ENCODE peak calls at places on chromosomes 3 and 15, in nine cellular contexts. B, U, G, J, W, P, I, M and K are unnamed samples.

GRCh38 chr3:99925584-99925983 is 107.9 kb downstream of the CMSS1 start:
- DNase-seq in B (peak), U (peak), G (no peak), J (peak), W (no peak), P (peak), I (no peak), M (peak), K (peak)

GRCh38 chr3:134367869-134368750 is 6.1 kb downstream of the AMOTL2 start:
- DNase-seq in B (no peak), U (no peak), G (no peak), J (no peak), W (no peak), P (no peak), I (no peak), M (no peak), K (no peak)

GRCh38 chr3:40771112-40771511 is 246.4 kb downstream of the ZNF621 start:
- DNase-seq in B (no peak), U (no peak), G (no peak), J (no peak), W (no peak), P (no peak), I (no peak), M (no peak), K (no peak)

GRCh38 chr3:65836047-65836446 is 202.7 kb downstream of the MAGI1 start:
- DNase-seq in B (no peak), U (no peak), G (no peak), J (no peak), W (no peak), P (no peak), I (no peak), M (no peak), K (no peak)

GRCh38 chr3:179046497-179047353 is 24.9 kb downstream of the ZMAT3 start:
- DNase-seq in B (no peak), U (no peak), G (no peak), J (no peak), W (no peak), P (no peak), I (no peak), M (no peak), K (no peak)

GRCh38 chr3:143266936-143267335 is 147.4 kb downstream of the CHST2 start:
- DNase-seq in B (no peak), U (no peak), G (no peak), J (no peak), W (no peak), P (no peak), I (no peak), M (no peak), K (no peak)

GRCh38 chr3:195732951-195733350 is 12.2 kb downstream of the MUC20 start:
- DNase-seq in B (no peak), U (no peak), G (no peak), J (peak), W (no peak), P (no peak), I (no peak), M (no peak), K (no peak)

GRCh38 chr15:81338422-81339007 is 14.6 kb upstream of the STARD5 start:
- DNase-seq in B (no peak), U (peak), G (peak), J (peak), W (no peak), P (peak), I (no peak), M (no peak), K (peak)

GRCh38 chr3:126357299-126358037 is at the start of gene KLF15:
- DNase-seq in B (no peak), U (peak), G (peak), J (peak), W (peak), P (peak), I (peak), M (peak), K (peak)

GRCh38 chr3:186327912-186328487 is 34.0 kb downstream of the DGKG start:
- DNase-seq in B (no peak), U (no peak), G (no peak), J (no peak), W (no peak), P (no peak), I (no peak), M (no peak), K (no peak)

GRCh38 chr3:63968612-63969350 is 54.5 kb downstream of the PSMD6 start:
- DNase-seq in B (no peak), U (no peak), G (no peak), J (no peak), W (no peak), P (no peak), I (no peak), M (no peak), K (no peak)

GRCh38 chr3:128546646-128547045 is 53.6 kb upstream of the GATA2 start:
- DNase-seq in B (no peak), U (no peak), G (peak), J (peak), W (no peak), P (no peak), I (no peak), M (no peak), K (no peak)

GRCh38 chr3:184380627-184381260 is 890 bp downstream of the CHRD start:
- DNase-seq in B (no peak), U (no peak), G (no peak), J (no peak), W (no peak), P (no peak), I (no peak), M (no peak), K (no peak)

GRCh38 chr3:70248856-70249255 is 63.6 kb downstream of the MDFIC2 start:
- DNase-seq in B (no peak), U (no peak), G (no peak), J (no peak), W (no peak), P (no peak), I (no peak), M (no peak), K (no peak)

GRCh38 chr15:52651114-52651513 is 28.1 kb downstream of the ATOSA start:
- DNase-seq in B (no peak), U (no peak), G (no peak), J (no peak), W (no peak), P (no peak), I (no peak), M (no peak), K (no peak)

GRCh38 chr3:114178770-114179368 is at the start of gene DRD3:
- DNase-seq in B (no peak), U (no peak), G (no peak), J (no peak), W (peak), P (peak), I (no peak), M (no peak), K (no peak)

GRCh38 chr3:12357456-12357855 is 68.6 kb downstream of the PPARG start:
- DNase-seq in B (no peak), U (no peak), G (no peak), J (no peak), W (no peak), P (no peak), I (no peak), M (no peak), K (no peak)

GRCh38 chr3:53805463-53806159 is 40.6 kb downstream of the CHDH start:
- DNase-seq in B (no peak), U (no peak), G (no peak), J (no peak), W (no peak), P (no peak), I (no peak), M (no peak), K (no peak)
- H3K27ac ChIP-seq in B (no peak), U (no peak), G (no peak), J (no peak), W (no peak), P (peak), I (peak), M (no peak), K (no peak)

DNA sequence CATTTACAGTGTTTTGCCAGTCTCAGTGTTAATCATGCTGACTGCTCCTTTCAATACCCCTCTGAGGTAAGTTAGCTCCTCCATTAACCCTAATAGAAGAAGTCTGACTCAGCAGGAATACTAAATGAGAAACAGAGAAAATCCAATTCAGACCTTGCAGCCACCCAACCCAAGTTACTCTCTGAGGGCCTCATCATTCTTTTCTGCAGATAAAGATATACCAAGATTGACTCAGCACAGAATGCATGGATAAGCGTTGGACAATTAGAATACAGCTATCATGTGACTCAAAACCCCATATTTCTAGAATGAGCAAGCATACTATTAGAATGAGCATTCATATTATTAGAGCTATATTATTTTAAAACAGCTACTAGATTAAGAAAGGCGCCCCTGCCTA is 389.1 kb upstream of the SGO1 start:
- DNase-seq in B (no peak), U (no peak), G (no peak), J (no peak), W (no peak), P (no peak), I (no peak), M (no peak), K (peak)
- H3K27ac ChIP-seq in B (no peak), U (no peak), G (no peak), J (no peak), W (no peak), P (no peak), I (no peak), M (no peak), K (peak)

GRCh38 chr3:25114532-25114931 is 313.5 kb upstream of the RARB start:
- DNase-seq in B (no peak), U (no peak), G (no peak), J (no peak), W (no peak), P (no peak), I (no peak), M (no peak), K (no peak)

GRCh38 chr3:25113891-25114290 is 314.2 kb upstream of the RARB start:
- DNase-seq in B (no peak), U (no peak), G (no peak), J (no peak), W (no peak), P (no peak), I (no peak), M (no peak), K (no peak)

GRCh38 chr3:25120666-25121065 is 307.4 kb upstream of the RARB start:
- DNase-seq in B (no peak), U (no peak), G (no peak), J (no peak), W (no peak), P (peak), I (no peak), M (no peak), K (no peak)

GRCh38 chr3:25119682-25120081 is 308.4 kb upstream of the RARB start:
- DNase-seq in B (no peak), U (no peak), G (no peak), J (no peak), W (no peak), P (no peak), I (no peak), M (no peak), K (no peak)

GRCh38 chr3:25117005-25117593 is 311.0 kb upstream of the RARB start:
- DNase-seq in B (no peak), U (no peak), G (no peak), J (no peak), W (no peak), P (no peak), I (no peak), M (no peak), K (no peak)
- H3K27ac ChIP-seq in B (no peak), U (no peak), G (no peak), J (no peak), W (no peak), P (no peak), I (no peak), M (no peak), K (no peak)

GRCh38 chr15:85477061-85477460 is 96.7 kb downstream of the AKAP13 start:
- DNase-seq in B (no peak), U (no peak), G (no peak), J (no peak), W (no peak), P (no peak), I (no peak), M (no peak), K (peak)

GRCh38 chr15:85475711-85476110 is 95.3 kb downstream of the AKAP13 start:
- DNase-seq in B (no peak), U (no peak), G (no peak), J (no peak), W (no peak), P (no peak), I (no peak), M (no peak), K (no peak)

GRCh38 chr15:85473455-85473854 is 93.1 kb downstream of the AKAP13 start:
- DNase-seq in B (no peak), U (no peak), G (no peak), J (no peak), W (no peak), P (no peak), I (no peak), M (no peak), K (no peak)

GRCh38 chr15:85474700-85475316 is 94.4 kb downstream of the AKAP13 start:
- DNase-seq in B (no peak), U (no peak), G (no peak), J (no peak), W (no peak), P (no peak), I (no peak), M (no peak), K (no peak)

DNA sequence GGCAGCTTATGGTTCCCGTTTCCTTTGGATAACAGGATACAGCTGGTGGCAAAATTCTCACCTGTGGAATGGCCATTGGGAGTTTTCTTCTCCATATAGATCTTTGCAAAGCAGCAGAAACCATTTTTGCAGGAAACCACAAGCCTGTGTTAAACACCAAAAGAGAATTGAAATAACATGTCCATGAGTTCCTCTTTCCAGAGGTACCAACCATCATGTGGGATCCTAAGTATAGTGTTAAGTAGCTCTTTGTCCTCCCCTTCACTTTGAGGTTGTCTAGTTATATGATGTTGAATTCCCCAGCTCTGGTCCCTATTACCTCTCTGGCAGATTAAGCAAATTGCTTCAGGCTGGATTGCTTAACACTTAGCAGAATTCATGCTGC is 94.9 kb downstream of the AKAP13 start:
- DNase-seq in B (no peak), U (no peak), G (no peak), J (no peak), W (no peak), P (no peak), I (no peak), M (no peak), K (no peak)
- H3K27ac ChIP-seq in B (peak), U (no peak), G (no peak), J (no peak), W (no peak), P (no peak), I (no peak), M (no peak), K (no peak)

GRCh38 chr15:60399246-60399915 is 1.6 kb upstream of the ANXA2 start:
- DNase-seq in B (no peak), U (no peak), G (no peak), J (no peak), W (peak), P (no peak), I (no peak), M (no peak), K (no peak)
- H3K27ac ChIP-seq in B (peak), U (peak), G (peak), J (peak), W (no peak), P (peak), I (no peak), M (peak), K (peak)